ENCODE peak calls at places on chromosomes 11 and 22, in four cellular contexts. M is HCT116, Q is HepG2, E is SK-N-SH. H is an unnamed sample.

GRCh38 chr11:134846776-134847722 is 435.0 kb upstream of the B3GAT1 start:
- DNase-seq in M (no peak), Q (no peak), E (no peak), H (no peak)

GRCh38 chr22:47110817-47111443 is 348.5 kb downstream of the TBC1D22A start:
- DNase-seq in M (no peak), Q (no peak), E (no peak), H (no peak)

GRCh38 chr11:20156280-20156875 is 3.9 kb downstream of the DBX1 start:
- DNase-seq in M (no peak), Q (no peak), E (peak), H (peak)

GRCh38 chr11:1335811-1336761 is 26.7 kb upstream of the TOLLIP start:
- DNase-seq in M (no peak), Q (peak), E (peak), H (peak)

GRCh38 chr22:44196731-44197131 is 16.0 kb downstream of the PARVG start:
- DNase-seq in M (no peak), Q (no peak), E (no peak), H (no peak)

GRCh38 chr11:1570531-1570895 is 1.6 kb downstream of the DUSP8 start:
- DNase-seq in M (no peak), Q (no peak), E (no peak), H (no peak)

GRCh38 chr11:129331217-129331616 is 44.4 kb upstream of the BARX2 start:
- DNase-seq in M (no peak), Q (peak), E (no peak), H (no peak)

GRCh38 chr11:76765863-76766350 is 17.2 kb upstream of the TSKU start:
- DNase-seq in M (no peak), Q (peak), E (no peak), H (no peak)

GRCh38 chr11:127890026-127890611 is 697.2 kb downstream of the ETS1 start:
- DNase-seq in M (no peak), Q (no peak), E (no peak), H (no peak)

GRCh38 chr22:46721716-46722115 is 16.3 kb downstream of the CERK start:
- DNase-seq in M (no peak), Q (no peak), E (no peak), H (no peak)

GRCh38 chr11:13207665-13208594 is 69.7 kb upstream of the BMAL1 start:
- DNase-seq in M (no peak), Q (peak), E (no peak), H (peak)

GRCh38 chr11:96567667-96568066 is 177.9 kb downstream of the JRKL start:
- DNase-seq in M (no peak), Q (no peak), E (no peak), H (no peak)

GRCh38 chr22:27113211-27114030 is 456.0 kb downstream of the MIAT start:
- DNase-seq in M (peak), Q (peak), E (no peak), H (no peak)

GRCh38 chr11:60972182-60973030 is 926 bp downstream of the CD6 start:
- DNase-seq in M (no peak), Q (no peak), E (no peak), H (no peak)
- TF ChIP-seq ELF1 in M (no peak), Q (no peak), E (no peak), H (no peak)

GRCh38 chr22:37535159-37535558 is 15.9 kb upstream of the CARD10 start:
- DNase-seq in M (no peak), Q (no peak), E (no peak), H (no peak)

GRCh38 chr22:37542959-37543358 is 17.3 kb upstream of the CDC42EP1 start:
- DNase-seq in M (no peak), Q (no peak), E (peak), H (no peak)

GRCh38 chr22:37534445-37534844 is 15.2 kb upstream of the CARD10 start:
- DNase-seq in M (no peak), Q (no peak), E (no peak), H (no peak)

GRCh38 chr22:37533995-37534394 is 14.8 kb upstream of the CARD10 start:
- DNase-seq in M (peak), Q (no peak), E (no peak), H (no peak)

DNA sequence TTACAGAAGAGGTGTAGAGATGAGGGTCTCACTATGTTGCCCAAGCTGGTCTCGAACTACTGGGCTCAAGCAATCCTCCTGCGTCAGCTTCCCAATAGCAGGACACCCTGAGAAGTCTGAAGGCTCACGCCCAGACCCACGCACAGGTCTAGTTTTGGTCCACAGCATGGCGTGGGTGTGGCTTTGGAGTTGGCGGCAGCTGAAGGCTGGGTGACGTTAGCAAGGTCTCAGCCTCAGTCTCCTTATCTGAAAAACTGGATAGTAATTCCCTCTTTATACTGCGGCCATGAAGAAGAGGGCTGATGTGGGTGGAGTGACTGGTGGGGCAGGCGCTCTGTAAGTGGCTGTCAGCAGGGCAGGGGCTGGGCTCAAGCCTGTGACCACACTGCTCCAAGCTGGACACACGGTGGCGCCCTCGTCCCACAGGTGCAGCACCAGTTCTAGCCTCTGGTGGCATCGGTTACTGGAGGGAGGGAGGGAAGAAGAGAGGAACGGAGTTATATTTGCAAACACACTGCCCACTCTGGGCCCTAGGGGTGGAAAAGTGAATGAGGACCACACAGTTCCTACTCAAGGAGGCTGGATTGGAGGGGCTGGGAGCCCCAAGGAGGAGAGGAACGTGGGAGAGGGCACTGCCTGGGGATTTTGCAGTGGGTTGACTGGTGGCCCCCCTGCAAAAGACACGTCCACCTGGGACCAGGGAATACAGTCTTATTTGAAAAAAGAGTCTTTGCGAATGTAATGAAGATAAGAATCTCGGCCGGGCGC is 19.6 kb upstream of the CARD10 start:
- DNase-seq in M (peak), Q (peak), E (peak), H (peak)
- TF ChIP-seq ELF1 in M (no peak), Q (no peak), E (no peak), H (no peak)

GRCh38 chr22:40031766-40032470 is 37.2 kb downstream of the FAM83F start:
- DNase-seq in M (no peak), Q (no peak), E (no peak), H (no peak)
- TF ChIP-seq ELF1 in M (no peak), Q (no peak), E (no peak), H (no peak)

GRCh38 chr11:119092880-119093665 is 8.4 kb downstream of the HMBS start:
- DNase-seq in M (no peak), Q (peak), E (no peak), H (no peak)
- TF ChIP-seq ELF1 in M (no peak), Q (no peak), E (no peak), H (no peak)

GRCh38 chr11:78254263-78254662 is 65.5 kb downstream of the USP35 start:
- DNase-seq in M (no peak), Q (no peak), E (no peak), H (no peak)

GRCh38 chr11:78257654-78258053 is 68.9 kb downstream of the USP35 start:
- DNase-seq in M (no peak), Q (no peak), E (no peak), H (no peak)

GRCh38 chr11:78253797-78254196 is 65.1 kb downstream of the USP35 start:
- DNase-seq in M (no peak), Q (no peak), E (no peak), H (no peak)

GRCh38 chr11:78256962-78257361 is 68.2 kb downstream of the USP35 start:
- DNase-seq in M (no peak), Q (no peak), E (no peak), H (peak)

GRCh38 chr11:78255919-78256318 is 67.2 kb downstream of the USP35 start:
- DNase-seq in M (no peak), Q (no peak), E (no peak), H (no peak)
- TF ChIP-seq ELF1 in M (no peak), Q (no peak), E (no peak), H (no peak)

GRCh38 chr11:120054753-120055045 is 83.2 kb downstream of the TRIM29 start:
- DNase-seq in M (no peak), Q (no peak), E (no peak), H (no peak)

GRCh38 chr11:120056301-120057027 is 81.4 kb downstream of the TRIM29 start:
- DNase-seq in M (no peak), Q (no peak), E (no peak), H (no peak)

GRCh38 chr11:120054016-120054752 is 83.7 kb downstream of the TRIM29 start:
- DNase-seq in M (no peak), Q (no peak), E (no peak), H (no peak)

GRCh38 chr11:120055646-120056045 is 82.3 kb downstream of the TRIM29 start:
- DNase-seq in M (no peak), Q (no peak), E (no peak), H (no peak)

DNA sequence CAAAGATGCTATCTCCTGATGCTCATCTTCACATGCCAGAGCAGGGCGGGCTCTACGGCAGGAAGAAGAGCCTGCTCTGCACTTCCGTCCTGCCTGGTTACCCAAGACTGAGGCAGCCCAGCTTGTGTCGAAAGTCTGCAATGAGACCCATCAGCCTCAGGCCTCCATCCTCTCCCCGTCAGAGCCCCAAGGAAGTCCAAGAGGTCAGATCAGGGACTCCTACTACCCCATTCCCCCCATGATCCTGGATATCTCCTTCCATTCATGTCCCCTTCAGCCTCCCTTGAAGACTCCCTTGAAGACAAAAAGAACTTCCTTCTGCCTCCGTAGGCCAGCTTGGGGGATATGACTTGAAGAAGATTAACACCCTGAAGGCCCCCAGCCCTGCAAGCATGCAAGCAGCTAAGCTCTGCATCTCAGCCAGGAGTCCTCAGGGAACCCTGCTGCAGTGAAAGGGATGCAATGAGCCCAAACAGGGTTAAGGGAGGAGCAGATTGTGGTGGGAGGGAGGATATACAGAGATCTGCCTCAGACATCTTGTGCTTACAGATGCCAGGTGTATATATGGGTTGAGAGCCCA is 85.6 kb downstream of the TRIM29 start:
- DNase-seq in M (no peak), Q (no peak), E (no peak), H (no peak)
- TF ChIP-seq ELF1 in M (no peak), Q (no peak), E (no peak), H (no peak)

DNA sequence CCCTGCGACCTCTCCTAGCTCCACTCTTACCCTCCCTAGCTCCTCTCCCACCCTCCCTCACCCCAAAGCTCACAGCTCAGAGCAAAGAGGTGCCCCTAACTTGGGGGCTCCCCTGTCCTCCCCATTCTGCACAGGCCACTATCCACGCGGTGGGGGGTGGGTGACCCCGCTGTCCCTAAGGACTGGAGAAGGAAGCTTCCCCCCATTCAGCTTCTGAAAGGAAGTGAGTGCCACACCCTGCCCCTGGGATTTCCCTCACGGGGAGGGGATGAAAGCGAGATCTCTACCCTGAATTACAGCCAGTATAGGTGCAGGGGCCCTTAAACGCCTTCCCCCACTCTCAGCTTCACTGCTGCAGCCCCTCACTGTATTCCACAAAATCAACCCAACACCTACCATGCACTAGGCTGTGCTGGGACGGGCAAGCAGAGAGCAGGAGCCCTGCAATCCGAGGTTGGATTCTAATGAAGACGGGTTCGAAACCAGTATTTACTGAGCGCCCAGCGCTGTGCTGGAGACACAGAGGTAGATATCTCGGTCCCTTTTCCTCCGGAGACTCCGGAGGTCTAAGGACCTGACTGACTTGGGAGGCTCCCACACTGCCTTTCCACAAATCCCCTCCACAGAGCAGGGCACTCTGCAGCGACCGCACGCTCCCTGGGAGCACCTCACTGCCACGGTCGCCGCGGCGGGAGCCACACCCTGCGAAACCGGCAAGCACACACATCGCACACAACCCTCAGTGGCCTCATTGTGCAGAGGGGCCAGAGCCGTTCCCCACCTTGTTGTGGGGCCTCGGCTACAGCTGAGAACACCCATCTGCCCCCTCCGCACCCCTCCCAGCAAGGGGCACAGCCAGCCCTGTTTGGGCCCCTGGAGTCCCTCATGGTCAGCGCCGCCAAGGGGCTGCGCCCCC is 1.8 kb downstream of the AHNAK start:
- DNase-seq in M (no peak), Q (no peak), E (no peak), H (peak)
- TF ChIP-seq ELF1 in M (no peak), Q (no peak), E (no peak), H (no peak)